ENCODE peak calls at places on chromosome 4, in seven cellular contexts. One of them, this sample, is unnamed.

GRCh38 chr4:10305816-10306215 is 151.4 kb downstream of the ZNF518B start:
- DNase-seq in neural crest cell: no peak
- DNase-seq in HCT116: no peak
- DNase-seq in COR-L47: no peak
- DNase-seq in AG08396: no peak
- DNase-seq in NCI-H2029 treated with DMSO at 0.1 percent for 48 hours: no peak
- DNase-seq in AG09319: no peak
- DNase-seq in this sample: no peak

GRCh38 chr4:25310825-25311210 is 1.8 kb upstream of the ZCCHC4 start:
- DNase-seq in COR-L47: no peak
- DNase-seq in AG08396: no peak
- DNase-seq in HCT116: no peak
- DNase-seq in neural crest cell: no peak
- DNase-seq in NCI-H2029 treated with DMSO at 0.1 percent for 48 hours: no peak
- DNase-seq in AG09319: no peak
- DNase-seq in this sample: no peak

GRCh38 chr4:80049402-80049801 is 23.6 kb downstream of the ANTXR2 start:
- DNase-seq in AG08396: no peak
- DNase-seq in HCT116: no peak
- DNase-seq in AG09319: no peak
- DNase-seq in COR-L47: peak; percentile 27
- DNase-seq in NCI-H2029 treated with DMSO at 0.1 percent for 48 hours: no peak
- DNase-seq in neural crest cell: no peak
- DNase-seq in this sample: peak; percentile 43

GRCh38 chr4:186104895-186105720 is 604 bp downstream of the FAM149A start:
- DNase-seq in neural crest cell: peak; percentile 24
- DNase-seq in AG08396: peak; percentile 40
- DNase-seq in AG09319: no peak
- DNase-seq in HCT116: no peak
- DNase-seq in COR-L47: no peak
- DNase-seq in NCI-H2029 treated with DMSO at 0.1 percent for 48 hours: no peak
- DNase-seq in this sample: no peak

GRCh38 chr4:186606593-186606992 is 51.2 kb upstream of the MTNR1A start:
- DNase-seq in AG08396: no peak
- DNase-seq in AG09319: no peak
- DNase-seq in HCT116: no peak
- DNase-seq in COR-L47: no peak
- DNase-seq in neural crest cell: no peak
- DNase-seq in NCI-H2029 treated with DMSO at 0.1 percent for 48 hours: no peak
- DNase-seq in this sample: no peak

GRCh38 chr4:95386410-95386809 is 162.4 kb downstream of the UNC5C start:
- DNase-seq in NCI-H2029 treated with DMSO at 0.1 percent for 48 hours: no peak
- DNase-seq in neural crest cell: no peak
- DNase-seq in HCT116: no peak
- DNase-seq in COR-L47: no peak
- DNase-seq in AG08396: no peak
- DNase-seq in AG09319: no peak
- DNase-seq in this sample: no peak

GRCh38 chr4:82469776-82470345 is 39.5 kb downstream of the ENOPH1 start:
- DNase-seq in HCT116: no peak
- DNase-seq in AG09319: peak; percentile 4
- DNase-seq in COR-L47: no peak
- DNase-seq in NCI-H2029 treated with DMSO at 0.1 percent for 48 hours: no peak
- DNase-seq in AG08396: peak; percentile 12
- DNase-seq in neural crest cell: no peak
- DNase-seq in this sample: no peak

GRCh38 chr4:74947798-74948197 is 14.9 kb downstream of the PARM1 start:
- DNase-seq in NCI-H2029 treated with DMSO at 0.1 percent for 48 hours: no peak
- DNase-seq in COR-L47: no peak
- DNase-seq in HCT116: no peak
- DNase-seq in AG09319: no peak
- DNase-seq in AG08396: no peak
- DNase-seq in neural crest cell: no peak
- DNase-seq in this sample: no peak

GRCh38 chr4:87961993-87962791 is 13.3 kb upstream of the SPP1 start:
- DNase-seq in COR-L47: no peak
- DNase-seq in neural crest cell: no peak
- DNase-seq in AG08396: no peak
- DNase-seq in AG09319: no peak
- DNase-seq in HCT116: no peak
- DNase-seq in NCI-H2029 treated with DMSO at 0.1 percent for 48 hours: no peak
- DNase-seq in this sample: no peak

GRCh38 chr4:17320046-17320445 is 191.8 kb downstream of the QDPR start:
- DNase-seq in neural crest cell: no peak
- DNase-seq in NCI-H2029 treated with DMSO at 0.1 percent for 48 hours: no peak
- DNase-seq in AG08396: no peak
- DNase-seq in COR-L47: no peak
- DNase-seq in AG09319: no peak
- DNase-seq in HCT116: no peak
- DNase-seq in this sample: no peak

GRCh38 chr4:73544620-73545019 is 63.1 kb downstream of the AFM start:
- DNase-seq in NCI-H2029 treated with DMSO at 0.1 percent for 48 hours: no peak
- DNase-seq in AG09319: no peak
- DNase-seq in HCT116: no peak
- DNase-seq in AG08396: no peak
- DNase-seq in COR-L47: no peak
- DNase-seq in neural crest cell: no peak
- DNase-seq in this sample: no peak

GRCh38 chr4:31442236-31442635 is 722.1 kb downstream of the PCDH7 start:
- DNase-seq in AG08396: no peak
- DNase-seq in COR-L47: no peak
- DNase-seq in NCI-H2029 treated with DMSO at 0.1 percent for 48 hours: no peak
- DNase-seq in neural crest cell: no peak
- DNase-seq in AG09319: no peak
- DNase-seq in HCT116: no peak
- DNase-seq in this sample: no peak

GRCh38 chr4:1333256-1333655 is 13.8 kb upstream of the UVSSA start:
- DNase-seq in neural crest cell: no peak
- DNase-seq in NCI-H2029 treated with DMSO at 0.1 percent for 48 hours: no peak
- DNase-seq in AG08396: no peak
- DNase-seq in AG09319: no peak
- DNase-seq in COR-L47: no peak
- DNase-seq in HCT116: no peak
- DNase-seq in this sample: no peak

GRCh38 chr4:23827971-23828680 is 61.7 kb downstream of the PPARGC1A start:
- DNase-seq in HCT116: no peak
- DNase-seq in AG09319: no peak
- DNase-seq in COR-L47: peak; percentile 2
- DNase-seq in neural crest cell: no peak
- DNase-seq in AG08396: no peak
- DNase-seq in NCI-H2029 treated with DMSO at 0.1 percent for 48 hours: no peak
- DNase-seq in this sample: no peak

GRCh38 chr4:79682801-79683217 is 274.8 kb upstream of the GK2 start:
- DNase-seq in neural crest cell: no peak
- DNase-seq in HCT116: no peak
- DNase-seq in AG09319: no peak
- DNase-seq in NCI-H2029 treated with DMSO at 0.1 percent for 48 hours: no peak
- DNase-seq in COR-L47: peak; percentile 79
- DNase-seq in AG08396: peak; percentile 31
- DNase-seq in this sample: no peak

GRCh38 chr4:2927016-2927695 is 36.0 kb downstream of the NOP14 start:
- DNase-seq in HCT116: no peak
- DNase-seq in neural crest cell: no peak
- DNase-seq in AG09319: no peak
- DNase-seq in AG08396: no peak
- DNase-seq in NCI-H2029 treated with DMSO at 0.1 percent for 48 hours: no peak
- DNase-seq in COR-L47: no peak
- DNase-seq in this sample: no peak

GRCh38 chr4:3030551-3031356 is 43.6 kb downstream of the HTT-AS start:
- DNase-seq in AG09319: no peak
- DNase-seq in AG08396: no peak
- DNase-seq in HCT116: no peak
- DNase-seq in NCI-H2029 treated with DMSO at 0.1 percent for 48 hours: no peak
- DNase-seq in COR-L47: no peak
- DNase-seq in neural crest cell: no peak
- DNase-seq in this sample: no peak

GRCh38 chr4:98612318-98613250 is 45.8 kb downstream of the TSPAN5 start:
- DNase-seq in COR-L47: no peak
- DNase-seq in NCI-H2029 treated with DMSO at 0.1 percent for 48 hours: no peak
- DNase-seq in AG09319: no peak
- DNase-seq in HCT116: no peak
- DNase-seq in neural crest cell: no peak
- DNase-seq in AG08396: no peak
- DNase-seq in this sample: no peak

GRCh38 chr4:47071863-47072441 is 40.6 kb downstream of the GABRB1 start:
- DNase-seq in neural crest cell: no peak
- DNase-seq in COR-L47: no peak
- DNase-seq in AG08396: no peak
- DNase-seq in NCI-H2029 treated with DMSO at 0.1 percent for 48 hours: no peak
- DNase-seq in HCT116: no peak
- DNase-seq in AG09319: no peak
- DNase-seq in this sample: no peak

This sample was measured in iPS DF 6.9.